ENCODE peak calls at places on chromosome 6, in six cellular contexts. O, Q, M, P, U and F are unnamed samples.
A peak's percentile ranks its signal among the peaks of the same experiment; 100 is the strongest.

GRCh38 chr6:139172151-139172550 is 37.3 kb downstream of the HECA start:
- DNase-seq in O (no peak), Q (no peak), M (no peak), P (no peak), U (no peak), F (no peak)

GRCh38 chr6:51049288-51049982 is 230.8 kb downstream of the TFAP2B start:
- DNase-seq in O (peak; percentile 76), Q (no peak), M (no peak), P (no peak), U (no peak), F (no peak)

GRCh38 chr6:79250107-79250514 is 15.6 kb upstream of the HMGN3 start:
- DNase-seq in O (no peak), Q (no peak), M (no peak), P (no peak), U (no peak), F (no peak)

GRCh38 chr6:48087448-48087847 is 23.5 kb downstream of the PTCHD4 start:
- DNase-seq in O (peak; percentile 32), Q (no peak), M (no peak), P (peak; percentile 62), U (no peak), F (no peak)

GRCh38 chr6:156699017-156699421 is 78.2 kb upstream of the ARID1B start:
- DNase-seq in O (no peak), Q (no peak), M (no peak), P (peak; percentile 76), U (no peak), F (no peak)

GRCh38 chr6:156998824-156999330 is 221.7 kb downstream of the ARID1B start:
- DNase-seq in O (no peak), Q (no peak), M (no peak), P (no peak), U (no peak), F (no peak)

GRCh38 chr6:41625442-41625841 is 12.8 kb upstream of the MDFI start:
- DNase-seq in O (peak; percentile 63), Q (no peak), M (peak; percentile 73), P (peak; percentile 26), U (no peak), F (no peak)

GRCh38 chr6:103236923-103237322 is 1622.8 kb downstream of the HACE1 start:
- DNase-seq in O (peak; percentile 14), Q (no peak), M (no peak), P (no peak), U (no peak), F (no peak)

GRCh38 chr6:95690328-95690727 is 113.0 kb downstream of the MANEA start:
- DNase-seq in O (no peak), Q (no peak), M (no peak), P (no peak), U (no peak), F (no peak)

GRCh38 chr6:71510057-71510713 is 221.6 kb downstream of the OGFRL1 start:
- DNase-seq in O (peak; percentile 38), Q (peak; percentile 39), M (no peak), P (peak; percentile 84), U (no peak), F (peak; percentile 20)

GRCh38 chr6:131368077-131368911 is 204.7 kb upstream of the ARG1 start:
- DNase-seq in O (no peak), Q (peak; percentile 63), M (peak; percentile 55), P (peak; percentile 57), U (no peak), F (peak; percentile 50)

GRCh38 chr6:122652431-122652830 is 42.2 kb downstream of the PKIB start:
- DNase-seq in O (no peak), Q (no peak), M (no peak), P (no peak), U (no peak), F (no peak)

GRCh38 chr6:26199773-26200728 is 112.8 kb downstream of the HFE start:
- DNase-seq in O (peak; percentile 86), Q (peak; percentile 52), M (no peak), P (peak; percentile 55), U (no peak), F (no peak)

GRCh38 chr6:33894438-33894837 is 90.6 kb upstream of the MLN start:
- DNase-seq in O (no peak), Q (no peak), M (no peak), P (peak; percentile 13), U (no peak), F (no peak)

GRCh38 chr6:163626073-163626867 is 211.8 kb downstream of the QKI start:
- DNase-seq in O (no peak), Q (no peak), M (no peak), P (no peak), U (no peak), F (no peak)